ENCODE peak calls at places on chromosome 3, in four cellular contexts. V is WTC11, J is K562, E is HepG2. F is an unnamed sample.

GRCh38 chr3:141561426-141562034 is 74.7 kb downstream of the RASA2 start:
- DNase-seq in V (no peak), J (peak), E (peak), F (no peak)

GRCh38 chr3:167870743-167871142 is 135.2 kb downstream of the SERPINI1 start:
- DNase-seq in V (no peak), J (no peak), E (no peak), F (no peak)

GRCh38 chr3:136351351-136351750 is 101.2 kb downstream of the PCCB start:
- DNase-seq in V (no peak), J (no peak), E (no peak), F (no peak)

GRCh38 chr3:149534671-149535394 is 60.3 kb downstream of the TM4SF4 start:
- DNase-seq in V (no peak), J (no peak), E (no peak), F (no peak)

GRCh38 chr3:151403246-151403645 is 18.7 kb upstream of the P2RY12 start:
- DNase-seq in V (no peak), J (no peak), E (no peak), F (no peak)

GRCh38 chr3:69712933-69713332 is 26.3 kb upstream of the MITF start:
- DNase-seq in V (no peak), J (no peak), E (no peak), F (no peak)

GRCh38 chr3:46662771-46663551 is 30.5 kb downstream of the ALS2CL start:
- DNase-seq in V (no peak), J (no peak), E (no peak), F (no peak)

GRCh38 chr3:81446806-81447205 is 314.6 kb downstream of the GBE1 start:
- DNase-seq in V (no peak), J (no peak), E (no peak), F (no peak)

GRCh38 chr3:13539285-13539625 is 9.7 kb upstream of the FBLN2 start:
- DNase-seq in V (no peak), J (no peak), E (no peak), F (no peak)

GRCh38 chr3:4270726-4271125 is 32.4 kb upstream of the SETMAR start:
- DNase-seq in V (no peak), J (no peak), E (no peak), F (no peak)

GRCh38 chr3:126621171-126621570 is 33.8 kb downstream of the TXNRD3 start:
- DNase-seq in V (no peak), J (no peak), E (no peak), F (no peak)

GRCh38 chr3:158918008-158918407 is 116.2 kb downstream of the MFSD1 start:
- DNase-seq in V (peak), J (peak), E (peak), F (no peak)

GRCh38 chr3:63809607-63810006 is 9.5 kb upstream of the C3orf49 start:
- DNase-seq in V (no peak), J (no peak), E (peak), F (no peak)
- TF ChIP-seq NR2C2 in V (no peak), J (no peak), E (no peak), F (no peak)

DNA sequence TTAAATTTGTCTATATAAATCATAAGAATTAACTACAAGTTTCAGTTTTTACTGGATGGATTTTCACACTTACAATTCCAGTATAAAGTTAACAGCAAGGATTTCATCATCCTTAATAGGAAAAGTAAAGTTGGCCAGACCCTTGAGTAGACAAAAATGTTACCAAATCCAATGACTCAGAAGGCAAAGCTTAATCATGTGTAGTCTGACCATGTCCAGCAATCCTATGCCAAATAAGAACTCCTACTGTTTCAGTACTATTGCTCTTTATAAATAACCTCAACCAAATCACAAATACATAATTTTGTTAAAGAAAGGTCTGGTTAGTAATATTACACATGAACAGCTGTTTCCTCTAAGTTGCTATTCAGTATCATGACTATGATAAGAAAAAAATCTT is 35.0 kb downstream of the PLOD2 start:
- DNase-seq in V (no peak), J (no peak), E (peak), F (no peak)
- TF ChIP-seq NR2C2 in V (no peak), J (no peak), E (no peak), F (no peak)

GRCh38 chr3:12444582-12445468 is 39.5 kb upstream of the TSEN2 start:
- DNase-seq in V (peak), J (no peak), E (peak), F (no peak)
- TF ChIP-seq NR2C2 in V (no peak), J (no peak), E (no peak), F (no peak)

GRCh38 chr3:18097473-18097872 is 327.7 kb downstream of the SATB1 start:
- DNase-seq in V (no peak), J (no peak), E (no peak), F (no peak)

GRCh38 chr3:18099611-18100010 is 325.5 kb downstream of the SATB1 start:
- DNase-seq in V (no peak), J (no peak), E (no peak), F (no peak)

GRCh38 chr3:18100126-18100525 is 325.0 kb downstream of the SATB1 start:
- DNase-seq in V (no peak), J (no peak), E (no peak), F (no peak)

GRCh38 chr3:18098960-18099587 is 326.1 kb downstream of the SATB1 start:
- DNase-seq in V (no peak), J (no peak), E (no peak), F (no peak)

DNA sequence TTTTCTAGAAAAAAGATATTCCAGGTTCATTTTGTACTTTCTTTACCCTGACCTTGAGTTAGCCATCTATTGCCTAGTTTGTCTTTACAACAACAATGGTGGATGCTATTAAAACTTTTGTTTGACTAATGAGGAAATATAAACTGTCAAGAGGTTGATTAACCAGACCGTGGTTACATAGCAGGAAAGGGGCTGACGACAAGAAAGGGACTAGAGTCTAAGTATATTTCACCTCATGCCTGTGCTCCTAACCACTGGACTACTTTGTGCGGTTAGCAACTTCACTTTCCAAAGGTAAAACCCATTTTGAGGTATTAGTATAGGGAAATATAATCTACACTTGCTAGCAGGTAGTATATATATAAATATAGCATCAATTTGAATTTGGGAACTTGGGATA is 327.1 kb downstream of the SATB1 start:
- DNase-seq in V (no peak), J (no peak), E (no peak), F (no peak)
- TF ChIP-seq NR2C2 in V (no peak), J (no peak), E (no peak), F (no peak)

DNA sequence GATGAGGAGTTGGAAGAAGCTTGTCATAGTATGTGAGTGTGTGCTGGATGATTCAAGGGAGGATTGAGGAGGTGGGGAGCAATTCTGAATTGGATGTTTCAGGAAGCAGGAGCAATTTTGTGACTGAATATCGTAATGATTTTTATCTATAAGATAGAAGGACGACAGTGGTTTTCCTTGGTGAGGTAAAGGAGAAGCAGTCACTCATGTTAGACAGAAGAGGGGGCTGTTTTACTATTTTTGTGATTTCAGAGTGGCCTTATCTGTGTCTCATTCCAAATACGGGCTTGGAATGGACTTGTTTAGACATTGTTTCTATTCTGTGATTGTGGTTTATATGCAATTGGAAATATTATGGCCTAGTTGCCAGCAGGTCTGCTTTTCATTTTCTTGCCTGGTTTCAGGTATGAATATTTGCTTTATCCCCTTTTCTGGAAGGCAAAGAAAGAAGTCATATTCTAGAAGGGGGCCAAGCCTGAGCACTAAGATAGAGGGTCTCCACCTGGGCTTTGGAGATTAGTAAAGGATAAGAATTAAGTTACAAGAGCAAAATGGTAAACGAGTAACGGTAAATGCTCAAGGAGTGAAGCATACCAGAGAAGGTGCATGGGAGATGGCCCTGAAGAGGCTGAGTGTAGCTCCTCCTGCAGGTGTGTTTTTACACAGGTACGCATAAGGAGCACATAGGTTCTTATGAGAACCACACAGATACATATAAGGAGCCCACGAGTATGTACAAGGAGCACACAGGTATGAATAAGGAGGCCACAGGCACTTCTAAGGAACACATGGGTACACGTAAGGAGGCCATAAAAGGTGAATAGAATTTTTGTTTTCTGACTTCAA is 124.6 kb upstream of the KCNAB1 start:
- DNase-seq in V (no peak), J (peak), E (peak), F (no peak)
- TF ChIP-seq NR2C2 in V (no peak), J (no peak), E (no peak), F (no peak)

DNA sequence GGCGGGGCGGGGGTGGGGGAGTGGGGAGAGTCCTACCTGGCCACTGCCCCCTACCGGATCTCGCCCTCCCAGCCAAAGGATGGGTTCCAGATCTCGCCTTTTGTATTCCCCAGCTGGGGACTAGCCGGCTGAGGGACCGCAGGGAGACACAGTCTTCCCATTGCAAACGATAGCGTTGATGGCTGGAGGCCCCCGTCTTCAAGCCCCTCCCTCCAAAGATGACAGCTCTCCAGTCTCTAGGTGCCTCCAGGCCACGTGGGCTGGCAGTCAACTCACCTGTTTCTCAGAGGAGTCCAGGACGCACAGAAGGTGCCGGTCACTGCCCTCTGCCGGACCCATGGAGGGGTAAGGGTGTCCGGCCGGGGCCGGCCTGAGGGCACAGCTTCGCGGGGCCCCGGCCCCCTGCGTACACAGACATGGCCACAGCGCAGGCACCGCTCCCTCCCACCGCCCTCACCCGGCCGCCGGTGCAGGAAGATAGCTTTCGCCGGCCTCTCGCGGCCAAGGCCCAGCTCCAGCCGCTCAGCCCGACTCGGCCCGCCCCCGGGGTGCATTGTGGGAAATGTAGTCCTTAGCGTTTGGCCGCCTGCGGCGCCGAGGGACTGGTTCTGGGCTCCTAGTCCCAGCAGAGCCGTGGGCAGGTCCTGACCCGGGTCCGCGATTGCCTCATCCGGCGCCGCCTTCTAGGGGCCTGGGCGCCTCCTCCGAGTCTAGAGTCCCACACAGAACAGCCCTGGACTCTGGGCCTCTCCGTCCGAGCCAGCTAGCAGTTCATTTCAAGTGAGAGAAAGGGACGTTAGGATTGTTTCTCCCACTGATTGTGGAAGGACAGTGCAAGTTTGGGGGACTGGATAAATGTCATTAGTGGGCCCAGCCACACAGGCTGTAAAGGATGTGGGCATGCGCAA is at the start of gene MON1A:
- DNase-seq in V (peak), J (peak), E (peak), F (peak)
- TF ChIP-seq NR2C2 in V (no peak), J (peak), E (peak), F (no peak)

GRCh38 chr3:59186735-59187134 is 136.9 kb upstream of the CFAP20DC start:
- DNase-seq in V (no peak), J (no peak), E (no peak), F (no peak)

GRCh38 chr3:59191651-59192050 is 141.8 kb upstream of the CFAP20DC start:
- DNase-seq in V (no peak), J (no peak), E (no peak), F (no peak)

GRCh38 chr3:59180006-59180405 is 130.2 kb upstream of the CFAP20DC start:
- DNase-seq in V (no peak), J (no peak), E (no peak), F (no peak)

GRCh38 chr3:59189561-59190338 is 139.9 kb upstream of the CFAP20DC start:
- DNase-seq in V (no peak), J (no peak), E (peak), F (no peak)

DNA sequence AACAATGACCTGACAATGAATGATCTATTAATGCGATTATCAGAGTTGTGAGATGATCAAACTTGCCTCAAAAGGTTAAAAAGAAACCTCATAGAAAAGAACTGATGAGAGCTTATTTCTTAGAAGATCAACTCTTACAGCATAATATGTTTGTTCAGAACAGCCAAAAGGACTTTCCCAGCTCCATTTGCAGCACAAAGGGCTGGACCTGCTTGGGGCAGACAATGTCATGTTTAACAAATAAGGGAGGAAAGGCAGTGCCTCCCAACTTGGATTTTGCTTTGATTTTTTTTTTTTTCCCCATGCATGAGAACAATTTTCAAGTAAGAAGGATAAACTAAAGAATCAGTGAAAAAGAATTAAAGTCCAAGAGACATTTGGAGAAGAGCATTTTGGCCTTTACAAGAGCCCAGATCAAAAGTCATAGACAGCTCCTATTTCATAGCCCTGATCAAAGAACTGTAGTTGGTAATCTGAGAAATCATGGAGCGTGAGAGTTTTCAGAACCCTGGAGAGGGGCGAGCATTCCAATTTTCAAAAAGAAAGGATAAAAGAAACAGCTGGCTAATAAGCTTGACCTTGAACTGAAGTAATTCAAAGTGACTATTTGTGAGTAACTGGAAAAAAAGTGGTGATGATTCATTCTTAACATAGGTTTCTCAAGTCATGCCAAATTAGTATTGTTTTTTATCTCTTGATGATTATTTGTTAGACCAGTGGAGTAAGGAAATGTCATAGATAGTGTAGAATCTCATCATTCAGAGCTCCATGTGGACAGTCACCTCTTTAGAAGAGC is 136.0 kb upstream of the CFAP20DC start:
- DNase-seq in V (no peak), J (no peak), E (no peak), F (no peak)
- TF ChIP-seq NR2C2 in V (no peak), J (no peak), E (no peak), F (no peak)

GRCh38 chr3:119630119-119630518 is 30.3 kb downstream of the POPDC2 start:
- DNase-seq in V (no peak), J (no peak), E (no peak), F (no peak)

GRCh38 chr3:119628816-119629445 is 31.2 kb downstream of the PLA1A start:
- DNase-seq in V (no peak), J (no peak), E (no peak), F (peak)

GRCh38 chr3:119627461-119627860 is 29.8 kb downstream of the PLA1A start:
- DNase-seq in V (no peak), J (no peak), E (no peak), F (peak)

GRCh38 chr3:119630562-119631329 is 29.6 kb downstream of the POPDC2 start:
- DNase-seq in V (no peak), J (no peak), E (no peak), F (no peak)

GRCh38 chr3:119628390-119628789 is 30.7 kb downstream of the PLA1A start:
- DNase-seq in V (no peak), J (no peak), E (no peak), F (peak)
- TF ChIP-seq NR2C2 in V (no peak), J (no peak), E (no peak), F (no peak)

DNA sequence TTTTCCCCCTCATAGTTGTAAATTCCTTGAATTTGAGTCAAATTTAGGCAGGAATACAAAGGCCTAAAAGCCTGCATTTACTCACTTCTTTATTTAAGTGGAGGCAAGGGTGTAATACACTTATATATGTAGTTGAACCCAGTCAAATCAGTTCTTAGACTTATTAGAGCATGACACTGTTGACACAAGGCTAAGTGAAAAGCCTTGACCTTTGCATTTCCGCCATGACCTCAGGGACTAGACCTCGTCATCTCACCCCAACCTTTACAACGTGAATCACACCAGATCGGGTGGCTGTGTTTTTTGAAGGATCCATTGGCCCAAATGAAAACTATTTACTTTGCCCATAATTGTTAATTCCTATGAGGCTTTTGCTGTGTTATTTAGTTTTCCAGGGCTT is 774.4 kb downstream of the ROBO1 start:
- DNase-seq in V (no peak), J (no peak), E (peak), F (peak)
- TF ChIP-seq NR2C2 in V (no peak), J (no peak), E (peak), F (no peak)

DNA sequence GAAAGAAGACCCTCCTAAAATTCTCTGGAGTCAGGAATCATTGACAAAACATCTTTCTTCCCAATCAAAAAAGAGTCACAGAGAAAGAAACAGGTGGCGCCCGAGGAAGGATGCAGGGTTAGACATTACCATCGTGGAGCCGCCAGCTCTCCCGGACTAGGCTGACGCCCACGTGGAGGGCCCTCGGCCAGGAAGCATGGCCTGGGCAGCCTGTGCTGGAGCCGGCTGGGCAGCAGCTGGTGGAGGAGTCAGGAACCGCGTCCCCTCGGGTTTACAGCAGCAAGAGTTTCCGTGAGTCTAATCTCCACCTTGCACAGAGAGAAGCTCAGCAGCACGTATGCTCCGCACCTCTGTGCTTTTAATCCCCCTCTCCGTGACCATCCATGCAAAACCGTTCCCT is 533.7 kb upstream of the ATP11B start:
- DNase-seq in V (peak), J (no peak), E (no peak), F (no peak)
- TF ChIP-seq NR2C2 in V (no peak), J (no peak), E (no peak), F (no peak)

F was measured in GM12878.